ENCODE peak calls at places on chromosomes 3 and 15, in eight cellular contexts. F, R, Q, J, N, Z, P and Y are unnamed samples.

GRCh38 chr3:135224963-135225362 is 429.9 kb downstream of the EPHB1 start:
- DNase-seq in N (no peak), R (no peak), P (no peak), F (no peak), Q (no peak), Z (no peak), J (no peak), Y (no peak)

GRCh38 chr3:74692-75243 is 121.8 kb upstream of the CHL1 start:
- DNase-seq in J (no peak), Q (no peak), Z (no peak), N (peak), F (no peak), R (no peak), P (no peak), Y (no peak)

GRCh38 chr3:167575000-167575399 is 78.7 kb downstream of the WDR49 start:
- DNase-seq in R (no peak), Z (no peak), J (no peak), F (no peak), P (no peak), N (no peak), Q (no peak), Y (no peak)

GRCh38 chr3:42705039-42705767 is 2.6 kb upstream of the HHATL start:
- DNase-seq in Z (no peak), P (no peak), N (no peak), F (no peak), J (peak), R (no peak), Q (no peak), Y (no peak)

GRCh38 chr15:70258369-70259029 is 160.8 kb upstream of the TLE3 start:
- DNase-seq in P (no peak), Z (no peak), J (no peak), Q (no peak), N (no peak), F (peak), R (peak), Y (no peak)

GRCh38 chr15:88874275-88874674 is 21.1 kb downstream of the HAPLN3 start:
- DNase-seq in J (no peak), Q (no peak), N (no peak), Z (no peak), F (no peak), P (no peak), R (no peak), Y (no peak)

GRCh38 chr3:59927061-59927460 is 877.2 kb upstream of the CFAP20DC start:
- DNase-seq in R (no peak), Z (no peak), J (no peak), Q (no peak), F (no peak), P (no peak), N (no peak), Y (no peak)

GRCh38 chr3:174275336-174275735 is 583.8 kb upstream of the NAALADL2 start:
- DNase-seq in R (no peak), F (no peak), J (no peak), N (no peak), Q (no peak), Z (no peak), P (no peak), Y (no peak)

GRCh38 chr15:81894069-81894468 is 151.7 kb downstream of the MEX3B start:
- DNase-seq in Q (no peak), P (no peak), R (no peak), J (no peak), Z (no peak), N (no peak), F (no peak), Y (no peak)

GRCh38 chr3:101038393-101038792 is 45.2 kb upstream of the ABI3BP start:
- DNase-seq in N (no peak), J (no peak), Q (peak), P (no peak), Z (no peak), F (no peak), R (no peak), Y (no peak)

GRCh38 chr15:43518073-43518761 is 809 bp downstream of the MAP1A start:
- DNase-seq in Q (peak), R (no peak), N (no peak), J (no peak), P (no peak), Z (no peak), F (no peak), Y (no peak)

GRCh38 chr3:7423995-7424394 is 563.1 kb downstream of the GRM7 start:
- DNase-seq in Q (no peak), F (no peak), J (no peak), P (no peak), N (no peak), R (no peak), Z (no peak), Y (no peak)

GRCh38 chr3:23455775-23456174 is 252.6 kb downstream of the UBE2E2 start:
- DNase-seq in F (no peak), P (no peak), Z (no peak), Q (peak), N (no peak), R (no peak), J (no peak), Y (no peak)

GRCh38 chr3:196198771-196199753 is 12.1 kb downstream of the ZDHHC19 start:
- DNase-seq in N (no peak), R (no peak), J (no peak), P (no peak), F (no peak), Z (no peak), Q (no peak), Y (no peak)

GRCh38 chr3:194382892-194383223 is 13.3 kb upstream of the LRRC15 start:
- DNase-seq in P (peak), J (no peak), R (no peak), Q (no peak), F (no peak), N (no peak), Z (peak), Y (no peak)

GRCh38 chr15:68818671-68819450 is 1.8 kb downstream of the ANP32A start:
- DNase-seq in F (peak), J (peak), R (peak), Q (no peak), N (peak), Z (peak), P (peak), Y (peak)

GRCh38 chr3:182735672-182736071 is 57.6 kb upstream of the ATP11B start:
- DNase-seq in R (no peak), N (no peak), Z (no peak), J (no peak), F (no peak), Q (peak), P (no peak), Y (no peak)

GRCh38 chr3:107271787-107272387 is 105.4 kb upstream of the CCDC54 start:
- DNase-seq in P (no peak), J (no peak), N (no peak), F (no peak), Q (peak), R (no peak), Z (no peak), Y (no peak)

GRCh38 chr3:4512895-4513616 is 19.9 kb downstream of the ITPR1 start:
- DNase-seq in P (no peak), R (no peak), F (peak), Z (no peak), N (no peak), Q (no peak), J (no peak), Y (no peak)

GRCh38 chr15:52261498-52262242 is 33.9 kb downstream of the MYO5C start:
- DNase-seq in Z (peak), Q (peak), N (peak), F (peak), P (no peak), R (peak), J (peak), Y (peak)

DNA sequence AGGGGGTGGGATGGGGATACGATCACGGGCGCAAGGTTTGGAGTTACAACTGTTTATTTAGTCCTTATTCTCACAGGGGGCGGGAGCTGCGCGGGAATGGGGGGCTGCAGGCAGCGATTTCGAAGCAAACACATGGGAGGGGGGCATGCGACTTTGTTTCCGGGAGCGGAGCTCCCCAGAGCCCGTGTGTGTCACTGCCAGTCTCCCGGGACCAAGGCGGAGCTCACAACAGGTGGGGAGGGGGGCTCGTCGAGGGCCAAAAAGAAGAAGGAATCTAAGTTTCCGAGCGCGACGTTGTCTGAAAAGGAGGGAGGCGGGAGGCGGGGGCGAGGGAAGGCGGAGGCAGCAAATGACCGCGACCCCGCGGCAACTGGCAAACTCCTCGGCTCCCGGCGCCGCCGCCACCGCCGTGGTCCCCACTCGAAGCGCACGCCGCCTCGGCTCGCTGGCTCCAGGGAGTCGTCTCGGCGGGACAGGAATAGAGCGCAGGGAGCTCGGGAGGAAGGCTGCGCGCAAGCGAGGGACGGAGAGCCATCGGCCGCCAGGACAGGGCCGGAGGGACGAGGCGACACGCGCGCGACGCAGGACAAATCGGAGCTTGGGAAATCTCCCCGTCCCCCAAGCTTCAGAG is 1.4 kb downstream of the FOXP1 start:
- DNase-seq in Q (no peak), P (peak), J (peak), R (peak), F (peak), N (peak), Z (peak), Y (peak)
- TF ChIP-seq POLR2A in Q (no peak), P (no peak), J (no peak), R (peak), F (no peak), N (no peak), Z (peak), Y (peak)

DNA sequence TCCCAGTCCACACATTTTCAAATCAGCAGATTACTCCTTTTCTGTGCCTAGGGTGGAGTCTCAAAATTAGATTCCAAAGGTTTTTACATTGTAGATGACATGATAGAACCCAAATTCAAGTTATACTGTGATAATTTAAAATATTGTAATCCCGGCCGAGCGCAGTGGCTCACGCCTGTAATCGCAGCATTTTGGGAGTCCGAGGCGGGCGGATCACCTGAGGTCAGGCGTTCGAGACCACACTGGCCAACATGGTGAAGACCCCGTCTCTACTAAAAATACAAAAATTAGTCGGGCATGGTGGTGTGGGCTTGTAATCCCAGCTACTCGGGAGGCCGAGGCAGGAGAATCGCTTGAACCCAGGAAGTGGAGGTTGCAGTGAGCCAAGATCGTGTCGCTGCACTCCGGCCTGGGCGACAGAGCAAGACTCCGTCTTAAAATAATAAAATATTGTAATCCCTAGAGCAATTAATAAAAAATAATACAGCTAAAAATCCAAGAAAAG is 1.2 kb upstream of the CYFIP1 start:
- DNase-seq in R (no peak), J (no peak), F (no peak), P (no peak), Q (no peak), N (no peak), Z (no peak), Y (no peak)
- H3K4me3 ChIP-seq in R (no peak), J (peak), F (no peak), P (peak), Q (no peak), N (no peak), Z (no peak), Y (no peak)

DNA sequence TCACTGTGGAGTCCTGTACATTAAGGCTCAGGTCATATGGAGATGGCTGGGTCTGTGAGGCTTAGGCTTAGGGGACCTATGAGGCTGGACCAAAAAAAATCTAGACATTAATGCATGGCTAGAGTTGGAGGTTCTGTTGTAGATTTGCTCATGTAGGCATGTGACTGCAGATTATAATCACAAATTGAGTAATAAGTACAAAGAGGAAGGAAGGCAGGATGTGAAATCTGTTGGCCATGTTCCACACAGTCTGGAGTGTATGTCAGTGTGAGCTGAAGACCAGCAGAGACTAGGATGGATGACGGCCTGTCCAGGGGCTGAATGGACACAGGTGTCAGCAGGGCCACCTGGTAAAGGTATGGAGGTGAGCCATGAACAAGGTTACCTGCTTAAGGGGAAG is at the start of gene ST3GAL6:
- DNase-seq in J (no peak), Z (peak), R (peak), F (no peak), N (peak), P (no peak), Q (peak), Y (no peak)
- H3K27ac ChIP-seq in J (no peak), Z (no peak), R (peak), F (peak), N (no peak), P (peak), Q (no peak), Y (no peak)

GRCh38 chr3:109818081-109818480 is 480.7 kb upstream of the DPPA4 start:
- DNase-seq in F (no peak), J (no peak), Q (no peak), N (no peak), R (no peak), Z (no peak), P (no peak), Y (no peak)
- TF ChIP-seq POLR2A in F (no peak), J (no peak), Q (no peak), N (no peak), R (no peak), Z (no peak), P (no peak), Y (no peak)